ENCODE peak calls at places on chromosomes 16 and 17, in ten cellular contexts. X, Z, C, J, M, A, Q, G, N and W are unnamed samples.
A peak's percentile ranks its signal among the peaks of the same experiment; 100 is the strongest.

GRCh38 chr17:81422776-81423697 is 27.8 kb downstream of the BAHCC1 start:
- DNase-seq in X (no peak), J (peak; percentile 89), G (no peak), A (no peak), N (peak; percentile 90), C (peak; percentile 94), Q (peak; percentile 87), Z (peak; percentile 53), M (no peak), W (peak; percentile 93)

GRCh38 chr17:17761894-17762781 is 74.6 kb downstream of the SREBF1 start:
- DNase-seq in Z (no peak), C (no peak), X (no peak), M (no peak), G (no peak), A (no peak), J (no peak), N (no peak), Q (no peak), W (no peak)

GRCh38 chr17:81237591-81238489 is 1.0 kb downstream of the TEPSIN start:
- DNase-seq in C (no peak), G (no peak), Q (no peak), Z (no peak), J (no peak), M (no peak), X (no peak), A (no peak), N (no peak), W (no peak)

GRCh38 chr17:46805771-46806170 is 12.7 kb downstream of the WNT3 start:
- DNase-seq in Q (no peak), C (no peak), A (no peak), X (no peak), J (no peak), Z (no peak), N (no peak), G (no peak), M (no peak), W (no peak)

GRCh38 chr17:57607553-57608120 is 137.5 kb downstream of the CCDC182 start:
- DNase-seq in Z (no peak), Q (no peak), X (no peak), N (no peak), C (no peak), G (no peak), M (no peak), A (no peak), J (no peak), W (no peak)

GRCh38 chr17:48985436-48986245 is 11.5 kb upstream of the IGF2BP1 start:
- DNase-seq in N (no peak), C (no peak), X (no peak), M (no peak), Z (no peak), J (no peak), Q (no peak), G (no peak), A (no peak), W (no peak)

GRCh38 chr17:66405836-66406679 is 103.6 kb downstream of the PRKCA start:
- DNase-seq in J (no peak), C (peak; percentile 24), M (no peak), Q (no peak), A (no peak), Z (no peak), X (no peak), G (no peak), N (peak; percentile 83), W (peak; percentile 63)

GRCh38 chr16:26963109-26963508 is 103.6 kb upstream of the C16orf82 start:
- DNase-seq in J (no peak), X (no peak), Z (no peak), C (no peak), A (no peak), Q (peak; percentile 44), G (peak; percentile 63), N (no peak), M (no peak), W (no peak)

GRCh38 chr17:36144014-36144413 is 32.4 kb downstream of the TBC1D3B start:
- DNase-seq in Q (no peak), M (no peak), Z (no peak), X (no peak), N (no peak), C (no peak), A (no peak), J (no peak), G (no peak), W (no peak)

GRCh38 chr16:875182-876040 is 74.9 kb upstream of the GNG13 start:
- DNase-seq in A (no peak), N (no peak), C (no peak), X (no peak), J (no peak), Q (no peak), M (no peak), Z (no peak), G (no peak), W (no peak)

GRCh38 chr17:56939869-56940484 is 20.9 kb downstream of the COIL start:
- DNase-seq in J (no peak), Q (peak; percentile 72), A (no peak), G (peak; percentile 24), N (peak; percentile 83), Z (no peak), M (no peak), X (peak; percentile 14), C (peak; percentile 21), W (peak; percentile 77)

GRCh38 chr17:8480011-8480976 is 44.6 kb downstream of the NDEL1 start:
- DNase-seq in G (no peak), M (no peak), J (no peak), N (no peak), C (no peak), X (no peak), Z (no peak), Q (no peak), A (no peak), W (no peak)

GRCh38 chr17:7479389-7480192 is at the start of gene ZBTB4:
- DNase-seq in X (no peak), Q (peak; percentile 41), N (peak; percentile 65), A (peak; percentile 73), M (peak; percentile 64), G (peak; percentile 56), Z (peak; percentile 65), J (peak; percentile 58), C (no peak), W (peak; percentile 44)

GRCh38 chr17:15194859-15195277 is 70.3 kb downstream of the PMP22 start:
- DNase-seq in X (no peak), J (no peak), A (no peak), G (no peak), C (peak; percentile 3), M (no peak), N (no peak), Z (no peak), Q (no peak), W (no peak)